ENCODE peak calls at places on chromosomes 5 and 9, in nine cellular contexts. One of them, this sample, is unnamed.

GRCh38 chr5:145680169-145680568 is 155.0 kb downstream of the PRELID2 start:
- DNase-seq in AG08396: no peak
- DNase-seq in T-helper 9 cell: no peak
- DNase-seq in stimulated activated CD8-positive, alpha-beta memory T cell treated with anti-CD3 and anti-CD28 coated beads, Interleukin-7, amount 100 ng/mL, for 1 hour: no peak
- DNase-seq in lung: no peak
- DNase-seq in sciatic nerve: no peak
- DNase-seq in posterior vena cava: no peak
- DNase-seq in substantia nigra: no peak
- DNase-seq in activated CD8-positive, alpha-beta memory T cell treated with anti-CD3 and anti-CD28 coated beads for 1 hour: no peak
- DNase-seq in this sample: no peak

GRCh38 chr9:683509-684021 is 157.9 kb upstream of the DMRT1 start:
- DNase-seq in AG08396: no peak
- DNase-seq in T-helper 9 cell: no peak
- DNase-seq in stimulated activated CD8-positive, alpha-beta memory T cell treated with anti-CD3 and anti-CD28 coated beads, Interleukin-7, amount 100 ng/mL, for 1 hour: no peak
- DNase-seq in lung: no peak
- DNase-seq in sciatic nerve: no peak
- DNase-seq in posterior vena cava: no peak
- DNase-seq in substantia nigra: no peak
- DNase-seq in activated CD8-positive, alpha-beta memory T cell treated with anti-CD3 and anti-CD28 coated beads for 1 hour: no peak
- DNase-seq in this sample: no peak

GRCh38 chr5:4879693-4880303 is 260.3 kb upstream of the ADAMTS16 start:
- DNase-seq in AG08396: peak
- DNase-seq in T-helper 9 cell: no peak
- DNase-seq in stimulated activated CD8-positive, alpha-beta memory T cell treated with anti-CD3 and anti-CD28 coated beads, Interleukin-7, amount 100 ng/mL, for 1 hour: no peak
- DNase-seq in lung: peak
- DNase-seq in sciatic nerve: peak
- DNase-seq in posterior vena cava: peak
- DNase-seq in substantia nigra: peak
- DNase-seq in activated CD8-positive, alpha-beta memory T cell treated with anti-CD3 and anti-CD28 coated beads for 1 hour: no peak
- DNase-seq in this sample: peak

GRCh38 chr5:126198509-126198908 is 224.7 kb upstream of the GRAMD2B start:
- DNase-seq in AG08396: no peak
- DNase-seq in T-helper 9 cell: no peak
- DNase-seq in stimulated activated CD8-positive, alpha-beta memory T cell treated with anti-CD3 and anti-CD28 coated beads, Interleukin-7, amount 100 ng/mL, for 1 hour: no peak
- DNase-seq in lung: no peak
- DNase-seq in sciatic nerve: no peak
- DNase-seq in posterior vena cava: no peak
- DNase-seq in substantia nigra: no peak
- DNase-seq in activated CD8-positive, alpha-beta memory T cell treated with anti-CD3 and anti-CD28 coated beads for 1 hour: no peak
- DNase-seq in this sample: no peak

GRCh38 chr9:20620658-20621552 is 1.4 kb downstream of the MLLT3 start:
- DNase-seq in AG08396: peak
- DNase-seq in T-helper 9 cell: peak
- DNase-seq in stimulated activated CD8-positive, alpha-beta memory T cell treated with anti-CD3 and anti-CD28 coated beads, Interleukin-7, amount 100 ng/mL, for 1 hour: peak
- DNase-seq in lung: peak
- DNase-seq in sciatic nerve: peak
- DNase-seq in posterior vena cava: peak
- DNase-seq in substantia nigra: peak
- DNase-seq in activated CD8-positive, alpha-beta memory T cell treated with anti-CD3 and anti-CD28 coated beads for 1 hour: peak
- DNase-seq in this sample: no peak

GRCh38 chr5:105954341-105954740 is 1716.4 kb downstream of the EFNA5 start:
- DNase-seq in AG08396: no peak
- DNase-seq in T-helper 9 cell: no peak
- DNase-seq in stimulated activated CD8-positive, alpha-beta memory T cell treated with anti-CD3 and anti-CD28 coated beads, Interleukin-7, amount 100 ng/mL, for 1 hour: no peak
- DNase-seq in lung: no peak
- DNase-seq in sciatic nerve: no peak
- DNase-seq in posterior vena cava: no peak
- DNase-seq in substantia nigra: no peak
- DNase-seq in activated CD8-positive, alpha-beta memory T cell treated with anti-CD3 and anti-CD28 coated beads for 1 hour: no peak
- DNase-seq in this sample: no peak

GRCh38 chr5:97728920-97729319 is 545.9 kb upstream of the RIOK2 start:
- DNase-seq in AG08396: no peak
- DNase-seq in T-helper 9 cell: no peak
- DNase-seq in stimulated activated CD8-positive, alpha-beta memory T cell treated with anti-CD3 and anti-CD28 coated beads, Interleukin-7, amount 100 ng/mL, for 1 hour: no peak
- DNase-seq in lung: no peak
- DNase-seq in sciatic nerve: no peak
- DNase-seq in posterior vena cava: no peak
- DNase-seq in substantia nigra: no peak
- DNase-seq in activated CD8-positive, alpha-beta memory T cell treated with anti-CD3 and anti-CD28 coated beads for 1 hour: no peak
- DNase-seq in this sample: no peak

GRCh38 chr5:55535199-55535905 is 588 bp upstream of the PLPP1 start:
- DNase-seq in AG08396: no peak
- DNase-seq in T-helper 9 cell: no peak
- DNase-seq in stimulated activated CD8-positive, alpha-beta memory T cell treated with anti-CD3 and anti-CD28 coated beads, Interleukin-7, amount 100 ng/mL, for 1 hour: no peak
- DNase-seq in lung: no peak
- DNase-seq in sciatic nerve: no peak
- DNase-seq in posterior vena cava: no peak
- DNase-seq in substantia nigra: no peak
- DNase-seq in activated CD8-positive, alpha-beta memory T cell treated with anti-CD3 and anti-CD28 coated beads for 1 hour: no peak
- DNase-seq in this sample: no peak

GRCh38 chr9:91422832-91423711 is 560 bp downstream of the NFIL3 start:
- DNase-seq in AG08396: peak
- DNase-seq in T-helper 9 cell: peak
- DNase-seq in stimulated activated CD8-positive, alpha-beta memory T cell treated with anti-CD3 and anti-CD28 coated beads, Interleukin-7, amount 100 ng/mL, for 1 hour: peak
- DNase-seq in lung: peak
- DNase-seq in sciatic nerve: peak
- DNase-seq in posterior vena cava: peak
- DNase-seq in substantia nigra: peak
- DNase-seq in activated CD8-positive, alpha-beta memory T cell treated with anti-CD3 and anti-CD28 coated beads for 1 hour: peak
- DNase-seq in this sample: no peak

GRCh38 chr9:123246534-123246933 is 21.9 kb downstream of the STRBP start:
- DNase-seq in AG08396: no peak
- DNase-seq in T-helper 9 cell: no peak
- DNase-seq in stimulated activated CD8-positive, alpha-beta memory T cell treated with anti-CD3 and anti-CD28 coated beads, Interleukin-7, amount 100 ng/mL, for 1 hour: no peak
- DNase-seq in lung: no peak
- DNase-seq in sciatic nerve: no peak
- DNase-seq in posterior vena cava: no peak
- DNase-seq in substantia nigra: no peak
- DNase-seq in activated CD8-positive, alpha-beta memory T cell treated with anti-CD3 and anti-CD28 coated beads for 1 hour: no peak
- DNase-seq in this sample: no peak

GRCh38 chr5:91296691-91297143 is 86.4 kb downstream of the ARRDC3 start:
- DNase-seq in AG08396: peak
- DNase-seq in T-helper 9 cell: no peak
- DNase-seq in stimulated activated CD8-positive, alpha-beta memory T cell treated with anti-CD3 and anti-CD28 coated beads, Interleukin-7, amount 100 ng/mL, for 1 hour: no peak
- DNase-seq in lung: peak
- DNase-seq in sciatic nerve: peak
- DNase-seq in posterior vena cava: peak
- DNase-seq in substantia nigra: no peak
- DNase-seq in activated CD8-positive, alpha-beta memory T cell treated with anti-CD3 and anti-CD28 coated beads for 1 hour: no peak
- DNase-seq in this sample: no peak

GRCh38 chr5:148267972-148268371 is 622 bp upstream of the SPINK13 start:
- DNase-seq in AG08396: no peak
- DNase-seq in T-helper 9 cell: no peak
- DNase-seq in stimulated activated CD8-positive, alpha-beta memory T cell treated with anti-CD3 and anti-CD28 coated beads, Interleukin-7, amount 100 ng/mL, for 1 hour: no peak
- DNase-seq in lung: no peak
- DNase-seq in sciatic nerve: no peak
- DNase-seq in posterior vena cava: no peak
- DNase-seq in substantia nigra: no peak
- DNase-seq in activated CD8-positive, alpha-beta memory T cell treated with anti-CD3 and anti-CD28 coated beads for 1 hour: no peak
- DNase-seq in this sample: no peak

GRCh38 chr5:139474815-139475791 is 4.3 kb downstream of the SMIM33 start:
- DNase-seq in AG08396: no peak
- DNase-seq in T-helper 9 cell: no peak
- DNase-seq in stimulated activated CD8-positive, alpha-beta memory T cell treated with anti-CD3 and anti-CD28 coated beads, Interleukin-7, amount 100 ng/mL, for 1 hour: no peak
- DNase-seq in lung: peak
- DNase-seq in sciatic nerve: no peak
- DNase-seq in posterior vena cava: no peak
- DNase-seq in substantia nigra: no peak
- DNase-seq in activated CD8-positive, alpha-beta memory T cell treated with anti-CD3 and anti-CD28 coated beads for 1 hour: no peak
- DNase-seq in this sample: no peak

This sample was measured in Panc1.